ENCODE peak calls at places on chromosomes 12 and 14, in ten cellular contexts. B, G, M, H, U, L, W, A, F and Z are unnamed samples.

GRCh38 chr12:26275313-26276257 is 80.2 kb downstream of the SSPN start:
- DNase-seq in B (no peak), G (no peak), M (no peak), H (no peak), U (no peak), L (no peak), W (no peak), A (no peak), F (no peak), Z (no peak)

GRCh38 chr12:85874064-85874463 is at the start of gene NTS:
- DNase-seq in B (no peak), G (no peak), M (no peak), H (no peak), U (no peak), L (no peak), W (no peak), A (no peak), F (no peak), Z (no peak)

GRCh38 chr12:89566615-89567014 is 40.8 kb upstream of the POC1B start:
- DNase-seq in B (no peak), G (no peak), M (no peak), H (no peak), U (no peak), L (no peak), W (no peak), A (no peak), F (no peak), Z (no peak)

GRCh38 chr12:109864916-109865315 is 15.4 kb downstream of the GLTP start:
- DNase-seq in B (no peak), G (no peak), M (no peak), H (no peak), U (no peak), L (no peak), W (no peak), A (no peak), F (no peak), Z (no peak)

GRCh38 chr12:78208106-78208505 is 377.4 kb downstream of the NAV3 start:
- DNase-seq in B (no peak), G (no peak), M (no peak), H (no peak), U (no peak), L (no peak), W (no peak), A (no peak), F (no peak), Z (peak)

GRCh38 chr12:113208041-113208934 is 13.0 kb upstream of the TPCN1 start:
- DNase-seq in B (no peak), G (peak), M (no peak), H (no peak), U (no peak), L (peak), W (peak), A (peak), F (peak), Z (no peak)

GRCh38 chr14:96215845-96216244 is 11.2 kb downstream of the BDKRB2 start:
- DNase-seq in B (no peak), G (no peak), M (no peak), H (no peak), U (no peak), L (peak), W (no peak), A (no peak), F (no peak), Z (no peak)

GRCh38 chr12:50400104-50400637 is 514 bp upstream of the LARP4 start:
- DNase-seq in B (no peak), G (no peak), M (no peak), H (no peak), U (no peak), L (no peak), W (no peak), A (no peak), F (no peak), Z (no peak)

GRCh38 chr14:88983755-88984154 is 159.3 kb downstream of the TTC8 start:
- DNase-seq in B (peak), G (no peak), M (no peak), H (no peak), U (no peak), L (peak), W (no peak), A (no peak), F (no peak), Z (peak)

GRCh38 chr12:64627781-64628180 is 17.5 kb downstream of the RASSF3 start:
- DNase-seq in B (no peak), G (no peak), M (no peak), H (no peak), U (no peak), L (peak), W (no peak), A (no peak), F (no peak), Z (peak)

GRCh38 chr14:104202259-104203070 is 64.1 kb downstream of the KIF26A start:
- DNase-seq in B (no peak), G (no peak), M (peak), H (peak), U (no peak), L (no peak), W (no peak), A (no peak), F (peak), Z (no peak)

GRCh38 chr14:69153848-69154208 is 909 bp upstream of the DCAF5 start:
- DNase-seq in B (no peak), G (no peak), M (peak), H (peak), U (no peak), L (peak), W (peak), A (no peak), F (peak), Z (peak)

GRCh38 chr12:13959131-13959734 is 22.2 kb downstream of the GRIN2B start:
- DNase-seq in B (no peak), G (no peak), M (no peak), H (peak), U (no peak), L (no peak), W (no peak), A (no peak), F (no peak), Z (no peak)

GRCh38 chr12:96094201-96094600 is 58.8 kb upstream of the LTA4H start:
- DNase-seq in B (peak), G (no peak), M (no peak), H (no peak), U (no peak), L (no peak), W (no peak), A (no peak), F (no peak), Z (no peak)

GRCh38 chr12:74890237-74890599 is 319.4 kb downstream of the KCNC2 start:
- DNase-seq in B (no peak), G (no peak), M (peak), H (no peak), U (no peak), L (peak), W (no peak), A (peak), F (no peak), Z (peak)

GRCh38 chr14:21055473-21056117 is 2.0 kb upstream of the RNASE8 start:
- DNase-seq in B (no peak), G (no peak), M (no peak), H (no peak), U (no peak), L (no peak), W (no peak), A (no peak), F (no peak), Z (no peak)

GRCh38 chr14:64659366-64659765 is 44.9 kb upstream of the PLEKHG3 start:
- DNase-seq in B (no peak), G (no peak), M (no peak), H (no peak), U (no peak), L (peak), W (no peak), A (no peak), F (no peak), Z (no peak)

GRCh38 chr12:66242261-66242760 is 53.3 kb downstream of the IRAK3 start:
- DNase-seq in B (no peak), G (no peak), M (no peak), H (no peak), U (no peak), L (no peak), W (no peak), A (no peak), F (no peak), Z (peak)

GRCh38 chr12:60693019-60693626 is 1097.3 kb downstream of the SLC16A7 start:
- DNase-seq in B (no peak), G (no peak), M (no peak), H (no peak), U (no peak), L (no peak), W (no peak), A (no peak), F (no peak), Z (peak)

GRCh38 chr14:99174081-99174851 is 97.7 kb downstream of the BCL11B start:
- DNase-seq in B (no peak), G (no peak), M (peak), H (no peak), U (no peak), L (no peak), W (no peak), A (no peak), F (no peak), Z (no peak)

GRCh38 chr14:89444044-89444443 is 27.0 kb upstream of the FOXN3 start:
- DNase-seq in B (no peak), G (no peak), M (no peak), H (no peak), U (no peak), L (no peak), W (peak), A (no peak), F (no peak), Z (no peak)

GRCh38 chr14:104133496-104133895 is 4.9 kb upstream of the KIF26A start:
- DNase-seq in B (no peak), G (no peak), M (no peak), H (no peak), U (no peak), L (no peak), W (no peak), A (no peak), F (peak), Z (no peak)

GRCh38 chr12:94145231-94145979 is 3.0 kb upstream of the PLXNC1 start:
- DNase-seq in B (no peak), G (no peak), M (peak), H (no peak), U (no peak), L (peak), W (no peak), A (no peak), F (no peak), Z (peak)

GRCh38 chr12:30795660-30796507 is 41.1 kb upstream of the CAPRIN2 start:
- DNase-seq in B (peak), G (no peak), M (peak), H (peak), U (peak), L (peak), W (peak), A (peak), F (peak), Z (peak)

GRCh38 chr12:122421815-122422737 is at the start of gene CLIP1:
- DNase-seq in B (no peak), G (peak), M (peak), H (peak), U (peak), L (peak), W (peak), A (no peak), F (peak), Z (peak)

GRCh38 chr14:89164168-89165074 is 252.6 kb downstream of the FOXN3 start:
- DNase-seq in B (no peak), G (no peak), M (no peak), H (no peak), U (no peak), L (no peak), W (peak), A (no peak), F (peak), Z (no peak)

GRCh38 chr12:130026608-130027176 is 122.9 kb upstream of the TMEM132D start:
- DNase-seq in B (peak), G (no peak), M (peak), H (no peak), U (no peak), L (no peak), W (no peak), A (peak), F (no peak), Z (no peak)

GRCh38 chr14:60758875-60759274 is 24.3 kb downstream of the MNAT1 start:
- DNase-seq in B (no peak), G (no peak), M (no peak), H (no peak), U (no peak), L (no peak), W (no peak), A (no peak), F (no peak), Z (peak)

GRCh38 chr12:50050410-50051280 is 6.8 kb upstream of the ASIC1 start:
- DNase-seq in B (no peak), G (no peak), M (peak), H (peak), U (no peak), L (peak), W (no peak), A (no peak), F (peak), Z (no peak)

GRCh38 chr12:97556201-97556824 is 93.7 kb downstream of the RMST start:
- DNase-seq in B (no peak), G (no peak), M (no peak), H (no peak), U (no peak), L (no peak), W (no peak), A (no peak), F (peak), Z (no peak)

GRCh38 chr14:20684662-20685456 is 499 bp downstream of the RNASE4 start:
- DNase-seq in B (no peak), G (no peak), M (peak), H (no peak), U (no peak), L (peak), W (no peak), A (no peak), F (peak), Z (peak)

GRCh38 chr14:46034305-46034704 is 617.3 kb downstream of the RPL10L start:
- DNase-seq in B (no peak), G (no peak), M (no peak), H (no peak), U (no peak), L (no peak), W (no peak), A (no peak), F (no peak), Z (no peak)

GRCh38 chr14:75941030-75941429 is 40.8 kb downstream of the TGFB3 start:
- DNase-seq in B (no peak), G (no peak), M (no peak), H (no peak), U (no peak), L (no peak), W (no peak), A (no peak), F (peak), Z (peak)

GRCh38 chr12:88639361-88639760 is 59.1 kb upstream of the KITLG start:
- DNase-seq in B (no peak), G (no peak), M (no peak), H (no peak), U (no peak), L (peak), W (no peak), A (no peak), F (no peak), Z (peak)

GRCh38 chr12:31773223-31773750 is 44.5 kb upstream of the AMN1 start:
- DNase-seq in B (no peak), G (no peak), M (no peak), H (no peak), U (no peak), L (no peak), W (no peak), A (no peak), F (no peak), Z (peak)

GRCh38 chr12:13452955-13453570 is 256.5 kb downstream of the EMP1 start:
- DNase-seq in B (no peak), G (no peak), M (no peak), H (no peak), U (peak), L (no peak), W (no peak), A (no peak), F (no peak), Z (no peak)

GRCh38 chr12:114764516-114764915 is 80.5 kb upstream of the TBX3 start:
- DNase-seq in B (no peak), G (no peak), M (no peak), H (no peak), U (no peak), L (no peak), W (no peak), A (no peak), F (no peak), Z (no peak)

GRCh38 chr12:131965073-131965472 is 15.3 kb downstream of the EP400 start:
- DNase-seq in B (no peak), G (no peak), M (no peak), H (no peak), U (no peak), L (no peak), W (no peak), A (no peak), F (no peak), Z (no peak)

GRCh38 chr12:26271024-26271423 is 75.7 kb downstream of the SSPN start:
- DNase-seq in B (no peak), G (no peak), M (no peak), H (no peak), U (no peak), L (no peak), W (no peak), A (no peak), F (no peak), Z (no peak)